ENCODE peak calls at places on chromosomes 13 and 19, in six cellular contexts. T is tibial nerve; A is NCI-H2029; F is GM19239; G is frontal cortex; B is activated T-helper 1 cell treated with anti-CD3 and anti-CD28 coated beads, Interleukin-12 subunit alpha, Interleukin-12 subunit beta, Interleukin-2, Interleukin-4 antibody, amounts not matched to agents 30 ng/mL and 10 ng/mL and 1 ng/mL, durations not matched to agents 14 hours and 24 hours and 36 hours. R is an unnamed sample.

GRCh38 chr19:53909471-53910169 is 542 bp downstream of the CACNG7 start:
- DNase-seq in B (no peak), G (no peak), A (no peak), T (no peak), F (no peak), R (no peak)

GRCh38 chr13:35953537-35954206 is 177.5 kb downstream of the DCLK1 start:
- DNase-seq in F (no peak), B (no peak), A (peak), G (peak), T (peak), R (no peak)

GRCh38 chr13:88103824-88104223 is 432.7 kb downstream of the SLITRK5 start:
- DNase-seq in A (no peak), B (no peak), F (no peak), G (no peak), T (no peak), R (no peak)

GRCh38 chr13:70874646-70875045 is 766.4 kb upstream of the KLHL1 start:
- DNase-seq in B (no peak), T (no peak), F (no peak), A (no peak), G (no peak), R (no peak)

GRCh38 chr19:10004617-10005016 is 5.7 kb downstream of the COL5A3 start:
- DNase-seq in A (no peak), B (no peak), G (no peak), F (no peak), T (no peak), R (no peak)

GRCh38 chr13:102825921-102826706 is 19.7 kb upstream of the ERCC5 start:
- DNase-seq in B (no peak), T (no peak), A (no peak), G (no peak), F (no peak), R (no peak)

GRCh38 chr19:33703438-33703750 is 81.6 kb downstream of the CHST8 start:
- DNase-seq in G (no peak), T (no peak), F (no peak), B (no peak), A (no peak), R (no peak)

GRCh38 chr13:22102237-22102636 is 431.4 kb downstream of the FGF9 start:
- DNase-seq in G (no peak), A (no peak), B (no peak), F (no peak), T (no peak), R (no peak)

GRCh38 chr13:30832377-30832776 is 73.7 kb upstream of the MEDAG start:
- DNase-seq in B (no peak), G (no peak), T (no peak), A (no peak), F (no peak), R (no peak)

GRCh38 chr13:97250560-97250959 is 28.4 kb downstream of the MBNL2 start:
- DNase-seq in G (no peak), F (no peak), A (no peak), B (no peak), T (no peak), R (no peak)

GRCh38 chr19:54804101-54804500 is 691 bp downstream of the KIR2DL4 start:
- DNase-seq in G (no peak), A (no peak), F (no peak), T (no peak), B (no peak), R (no peak)

GRCh38 chr13:73138967-73139491 is 80.2 kb downstream of the KLF5 start:
- DNase-seq in A (no peak), F (no peak), B (no peak), G (no peak), T (no peak), R (no peak)

GRCh38 chr19:51521796-51522195 is 9.7 kb downstream of the SIGLEC6 start:
- DNase-seq in B (no peak), G (no peak), F (no peak), A (no peak), T (no peak), R (no peak)

GRCh38 chr13:45258339-45258685 is 57.5 kb upstream of the KCTD4 start:
- DNase-seq in T (no peak), G (no peak), B (no peak), F (no peak), A (no peak), R (no peak)

GRCh38 chr13:34372581-34372980 is 554.6 kb downstream of the RFC3 start:
- DNase-seq in F (no peak), A (no peak), G (no peak), T (no peak), B (no peak), R (no peak)

GRCh38 chr19:49499030-49499670 is 2.9 kb downstream of the RPS11 start:
- DNase-seq in G (no peak), A (no peak), T (no peak), B (no peak), F (no peak), R (no peak)

GRCh38 chr13:53201454-53202225 is 173.0 kb downstream of the OLFM4 start:
- DNase-seq in G (peak), A (no peak), F (no peak), T (no peak), B (no peak), R (no peak)

GRCh38 chr13:33349996-33350826 is 64.7 kb upstream of the STARD13 start:
- DNase-seq in T (peak), G (peak), B (no peak), F (no peak), A (no peak), R (peak)

GRCh38 chr13:111090169-111090568 is 24.9 kb upstream of the ARHGEF7 start:
- DNase-seq in G (no peak), T (no peak), A (no peak), F (no peak), B (no peak), R (no peak)

GRCh38 chr13:76339649-76340048 is 546.6 kb downstream of the KCTD12 start:
- DNase-seq in B (no peak), G (no peak), T (no peak), A (no peak), F (no peak), R (no peak)

GRCh38 chr13:58963321-58963720 is 1200.4 kb downstream of the DIAPH3 start:
- DNase-seq in F (no peak), A (no peak), T (no peak), B (no peak), G (no peak), R (no peak)

GRCh38 chr13:36998624-36999041 is 507 bp downstream of the ALG5 start:
- DNase-seq in G (no peak), B (peak), T (no peak), F (no peak), A (no peak), R (peak)

GRCh38 chr19:2139385-2140192 is 11.8 kb downstream of the AP3D1 start:
- DNase-seq in A (no peak), G (no peak), B (no peak), T (no peak), F (no peak), R (no peak)

GRCh38 chr13:36030670-36031331 is 100.4 kb downstream of the DCLK1 start:
- DNase-seq in T (no peak), G (peak), F (no peak), A (no peak), B (no peak), R (no peak)

GRCh38 chr13:97018029-97018819 is 23.9 kb upstream of the OXGR1 start:
- DNase-seq in A (no peak), F (peak), B (peak), G (peak), T (no peak), R (peak)

GRCh38 chr19:17656970-17657369 is 31.2 kb downstream of the UNC13A start:
- DNase-seq in B (no peak), F (no peak), G (no peak), T (no peak), A (no peak), R (no peak)

GRCh38 chr13:52096062-52096461 is 32.8 kb downstream of the NEK5 start:
- DNase-seq in F (no peak), T (no peak), B (no peak), G (no peak), A (no peak), R (no peak)

GRCh38 chr19:56108447-56109195 is 12.5 kb downstream of the ZNF787 start:
- DNase-seq in B (no peak), F (no peak), T (no peak), G (no peak), A (no peak), R (no peak)

GRCh38 chr13:43242040-43242439 is 218.7 kb downstream of the DNAJC15 start:
- DNase-seq in G (no peak), B (no peak), T (no peak), F (no peak), A (no peak), R (no peak)

GRCh38 chr19:16969127-16969526 is 57.5 kb downstream of the CPAMD8 start:
- DNase-seq in T (no peak), G (no peak), F (no peak), A (no peak), B (no peak), R (no peak)

GRCh38 chr19:54426291-54426918 is 11.1 kb downstream of the TTYH1 start:
- DNase-seq in G (no peak), F (no peak), A (no peak), T (no peak), B (no peak), R (no peak)

GRCh38 chr19:10820173-10820572 is 15.8 kb downstream of the TMED1 start:
- DNase-seq in A (no peak), G (no peak), T (no peak), F (no peak), B (no peak), R (no peak)

GRCh38 chr13:50167967-50168366 is 152.7 kb downstream of the KCNRG start:
- DNase-seq in F (no peak), A (no peak), T (no peak), B (no peak), G (no peak), R (no peak)

GRCh38 chr13:39263033-39263432 is 224.8 kb downstream of the NHLRC3 start:
- DNase-seq in A (no peak), G (peak), T (peak), B (peak), F (peak), R (peak)

GRCh38 chr13:83503424-83503823 is 378.9 kb downstream of the SLITRK1 start:
- DNase-seq in B (no peak), F (no peak), T (no peak), G (no peak), A (no peak), R (no peak)

GRCh38 chr19:34851277-34851804 is 75.4 kb upstream of the ZNF30 start:
- DNase-seq in G (no peak), B (no peak), F (no peak), T (no peak), A (no peak), R (no peak)